ENCODE peak calls at places on chromosomes 3 and 15, in nine cellular contexts. J is Right ventricle myocardium superior; R is stimulated activated CD8-positive, alpha-beta memory T cell treated with anti-CD3 and anti-CD28 coated beads, Interleukin-12 subunit alpha, Interleukin-12 subunit beta, amount 100 ng/mL, for 4 hours; A is T-cell; I is AG04450; Q is fibroblast of pulmonary artery; K is WTC11; M is activated T-helper 2 cell treated with anti-CD3 and anti-CD28 coated beads, Interferon-gamma antibody, Interleukin-2, Interleukin-4, amounts not matched to agents 10 μg/mL and 5 μg/mL and 100 μg/mL, durations not matched to agents 14 hours and 24 hours and 36 hours; H is activated CD8-positive, alpha-beta memory T cell treated with anti-CD3 and anti-CD28 coated beads for 48 hours. D is an unnamed sample.
A peak's percentile ranks its signal among the peaks of the same experiment; 100 is the strongest.

GRCh38 chr15:62063851-62064635 is 2.7 kb upstream of the C2CD4A start:
- DNase-seq in M (no peak), I (no peak), K (no peak), H (no peak), A (no peak), J (no peak), R (no peak), Q (peak; percentile 62), D (no peak)

GRCh38 chr3:172082269-172082668 is 42.9 kb downstream of the FNDC3B start:
- DNase-seq in A (no peak), J (no peak), R (no peak), H (no peak), I (peak; percentile 87), Q (peak; percentile 85), M (no peak), K (no peak), D (no peak)

GRCh38 chr3:65971281-65972252 is 67.2 kb downstream of the MAGI1 start:
- DNase-seq in H (no peak), A (no peak), J (no peak), Q (no peak), M (no peak), R (no peak), I (no peak), K (no peak), D (no peak)

GRCh38 chr3:187183210-187183862 is 13.9 kb upstream of the RTP1 start:
- DNase-seq in J (no peak), A (no peak), H (no peak), I (no peak), K (no peak), R (no peak), Q (no peak), M (no peak), D (no peak)

GRCh38 chr3:150300847-150301517 is 107.1 kb upstream of the TSC22D2 start:
- DNase-seq in K (no peak), A (no peak), H (no peak), J (no peak), I (no peak), R (no peak), M (no peak), Q (no peak), D (no peak)

GRCh38 chr3:25155696-25156471 is 272.2 kb upstream of the RARB start:
- DNase-seq in Q (peak; percentile 8), R (no peak), J (no peak), K (peak; percentile 51), I (no peak), M (no peak), H (no peak), A (no peak), D (no peak)

GRCh38 chr3:154156529-154156928 is 35.3 kb downstream of the ARHGEF26 start:
- DNase-seq in R (no peak), M (no peak), A (no peak), J (no peak), H (no peak), I (no peak), K (no peak), Q (no peak), D (no peak)

GRCh38 chr3:197953881-197954280 is 3.9 kb downstream of the RPL35A start:
- DNase-seq in M (no peak), J (peak; percentile 46), R (no peak), I (no peak), Q (peak; percentile 52), H (no peak), K (no peak), A (no peak), D (no peak)

GRCh38 chr3:133487920-133488540 is 85.5 kb upstream of the CDV3 start:
- DNase-seq in I (no peak), A (peak; percentile 53), M (no peak), K (peak; percentile 34), J (no peak), R (no peak), H (no peak), Q (peak; percentile 56), D (no peak)

GRCh38 chr3:98733055-98733777 is 29.9 kb upstream of the ST3GAL6 start:
- DNase-seq in H (no peak), M (peak; percentile 9), Q (peak; percentile 39), J (peak; percentile 51), R (no peak), A (no peak), K (peak; percentile 61), I (no peak), D (no peak)

GRCh38 chr3:177606891-177607290 is 409.6 kb upstream of the TBL1XR1 start:
- DNase-seq in A (no peak), H (no peak), Q (no peak), J (no peak), R (no peak), I (no peak), K (no peak), M (no peak), D (no peak)

GRCh38 chr3:170765419-170766078 is 104.4 kb downstream of the RPL22L1 start:
- DNase-seq in I (no peak), H (no peak), K (no peak), Q (no peak), J (no peak), R (no peak), M (no peak), A (no peak), D (no peak)

GRCh38 chr3:66431494-66431893 is 69.3 kb downstream of the LRIG1 start:
- DNase-seq in H (no peak), A (no peak), I (no peak), Q (peak; percentile 71), J (no peak), M (no peak), R (no peak), K (no peak), D (no peak)

GRCh38 chr15:71313806-71314205 is 198.5 kb downstream of the THSD4 start:
- DNase-seq in M (no peak), R (no peak), I (no peak), H (no peak), K (no peak), Q (no peak), J (no peak), A (no peak), D (no peak)

GRCh38 chr15:67678948-67679347 is 136.4 kb downstream of the MAP2K5 start:
- DNase-seq in A (no peak), M (no peak), J (no peak), I (no peak), H (no peak), Q (no peak), K (no peak), R (no peak), D (no peak)

GRCh38 chr15:48440084-48440483 is 108.9 kb downstream of the DUT start:
- DNase-seq in M (no peak), H (no peak), A (no peak), K (peak; percentile 58), Q (peak; percentile 62), J (peak; percentile 55), I (peak; percentile 78), R (no peak), D (no peak)

GRCh38 chr3:187025656-187026320 is 95.5 kb downstream of the ST6GAL1 start:
- DNase-seq in H (no peak), R (no peak), A (peak; percentile 18), K (no peak), J (no peak), I (no peak), Q (no peak), M (no peak), D (no peak)

GRCh38 chr3:43181202-43181910 is 75.5 kb upstream of the POMGNT2 start:
- DNase-seq in K (no peak), M (peak; percentile 32), Q (no peak), J (no peak), R (no peak), I (no peak), A (peak; percentile 28), H (peak; percentile 23), D (no peak)

GRCh38 chr3:70309591-70309990 is 2.8 kb downstream of the MDFIC2 start:
- DNase-seq in H (no peak), K (no peak), J (no peak), Q (no peak), A (no peak), I (no peak), M (no peak), R (no peak), D (no peak)

GRCh38 chr3:100096866-100097265 is 17.4 kb downstream of the FILIP1L start:
- DNase-seq in A (no peak), R (no peak), J (no peak), K (no peak), I (no peak), Q (no peak), M (no peak), H (no peak), D (no peak)

GRCh38 chr3:24373198-24373959 is 121.3 kb downstream of the THRB start:
- DNase-seq in R (no peak), H (no peak), K (no peak), J (peak; percentile 80), M (no peak), I (no peak), A (no peak), Q (no peak), D (no peak)

GRCh38 chr15:70569718-70570231 is 193.6 kb downstream of the UACA start:
- DNase-seq in I (no peak), J (no peak), R (no peak), A (no peak), H (no peak), K (no peak), Q (peak; percentile 27), M (no peak), D (no peak)

GRCh38 chr3:23889950-23890349 is 26.8 kb downstream of the NKIRAS1 start:
- DNase-seq in H (no peak), Q (no peak), M (no peak), J (no peak), R (no peak), A (no peak), K (no peak), I (no peak), D (no peak)

GRCh38 chr3:70249509-70250160 is 62.8 kb downstream of the MDFIC2 start:
- DNase-seq in R (no peak), H (no peak), J (no peak), M (no peak), K (no peak), Q (peak; percentile 67), A (no peak), I (no peak), D (no peak)

GRCh38 chr15:69074011-69074842 is 59.7 kb downstream of the NOX5 start:
- DNase-seq in I (no peak), M (no peak), R (no peak), A (no peak), K (peak; percentile 69), Q (peak; percentile 67), J (peak; percentile 79), H (no peak), D (no peak)

GRCh38 chr3:165466856-165467255 is 270.7 kb upstream of the SLITRK3 start:
- DNase-seq in K (no peak), M (no peak), H (no peak), Q (peak; percentile 31), J (no peak), I (peak; percentile 8), R (no peak), A (no peak), D (no peak)

GRCh38 chr3:71121429-71122167 is 461.9 kb downstream of the FOXP1 start:
- DNase-seq in R (no peak), Q (no peak), A (no peak), H (no peak), K (no peak), J (no peak), M (no peak), I (no peak), D (no peak)

GRCh38 chr3:49611714-49612113 is 57.4 kb downstream of the BSN start:
- DNase-seq in H (no peak), M (no peak), J (no peak), Q (peak; percentile 25), I (no peak), K (no peak), A (no peak), R (no peak), D (no peak)

GRCh38 chr3:25683410-25683809 is 18.7 kb upstream of the TOP2B start:
- DNase-seq in R (no peak), M (no peak), A (no peak), K (no peak), Q (no peak), J (no peak), H (no peak), I (no peak), D (no peak)

GRCh38 chr15:40340038-40340739 is 550 bp downstream of the CCDC9B start:
- DNase-seq in A (no peak), K (no peak), Q (peak; percentile 82), H (no peak), M (no peak), I (no peak), J (peak; percentile 93), R (no peak), D (no peak)

GRCh38 chr15:68638953-68639500 is 60.2 kb downstream of the CORO2B start:
- DNase-seq in H (no peak), Q (no peak), R (no peak), K (no peak), M (no peak), J (no peak), I (no peak), A (no peak), D (no peak)